ENCODE peak calls at places on chromosome 16, in five cellular contexts. One of them, this sample, is unnamed.
A peak's percentile ranks its signal among the peaks of the same experiment; 100 is the strongest.

GRCh38 chr16:2009302-2009711 is 314 bp downstream of the ZNF598 start:
- DNase-seq in GM13977: no peak
- DNase-seq in thoracic aorta: no peak
- DNase-seq in HFFc6: no peak
- DNase-seq in DND-41: peak; percentile 34
- DNase-seq in this sample: no peak

GRCh38 chr16:49474741-49475140 is 101.1 kb downstream of the C16orf78 start:
- DNase-seq in thoracic aorta: no peak
- DNase-seq in GM13977: no peak
- DNase-seq in DND-41: no peak
- DNase-seq in HFFc6: no peak
- DNase-seq in this sample: no peak

GRCh38 chr16:6573577-6573976 is 759.1 kb upstream of the RBFOX1 start:
- DNase-seq in thoracic aorta: no peak
- DNase-seq in GM13977: no peak
- DNase-seq in DND-41: no peak
- DNase-seq in HFFc6: no peak
- DNase-seq in this sample: no peak

GRCh38 chr16:49510676-49511305 is 137.2 kb downstream of the C16orf78 start:
- DNase-seq in thoracic aorta: no peak
- DNase-seq in GM13977: no peak
- DNase-seq in HFFc6: no peak
- DNase-seq in DND-41: no peak
- DNase-seq in this sample: no peak

GRCh38 chr16:56457927-56458470 is 6.6 kb downstream of the OGFOD1 start:
- DNase-seq in HFFc6: no peak
- DNase-seq in thoracic aorta: no peak
- DNase-seq in DND-41: no peak
- DNase-seq in GM13977: no peak
- DNase-seq in this sample: no peak

GRCh38 chr16:17463335-17463734 is 7.4 kb downstream of the XYLT1 start:
- DNase-seq in thoracic aorta: no peak
- DNase-seq in DND-41: no peak
- DNase-seq in GM13977: no peak
- DNase-seq in HFFc6: no peak
- DNase-seq in this sample: no peak

GRCh38 chr16:82755570-82756282 is 129.0 kb downstream of the CDH13 start:
- DNase-seq in GM13977: no peak
- DNase-seq in thoracic aorta: no peak
- DNase-seq in HFFc6: no peak
- DNase-seq in DND-41: no peak
- DNase-seq in this sample: no peak

GRCh38 chr16:54006693-54007092 is 279.9 kb downstream of the IRX3 start:
- DNase-seq in HFFc6: no peak
- DNase-seq in GM13977: no peak
- DNase-seq in thoracic aorta: no peak
- DNase-seq in DND-41: no peak
- DNase-seq in this sample: no peak

GRCh38 chr16:23905027-23905426 is 69.2 kb downstream of the PRKCB start:
- DNase-seq in DND-41: no peak
- DNase-seq in thoracic aorta: no peak
- DNase-seq in GM13977: no peak
- DNase-seq in HFFc6: peak; percentile 77
- DNase-seq in this sample: no peak

GRCh38 chr16:31407406-31407805 is 14.3 kb downstream of the ITGAD start:
- DNase-seq in HFFc6: no peak
- DNase-seq in GM13977: no peak
- DNase-seq in thoracic aorta: no peak
- DNase-seq in DND-41: no peak
- DNase-seq in this sample: no peak

GRCh38 chr16:62208934-62209333 is 172.7 kb upstream of the CDH8 start:
- DNase-seq in HFFc6: no peak
- DNase-seq in GM13977: no peak
- DNase-seq in DND-41: peak; percentile 15
- DNase-seq in thoracic aorta: no peak
- DNase-seq in this sample: no peak

GRCh38 chr16:4081577-4082021 is 34.6 kb downstream of the ADCY9 start:
- DNase-seq in thoracic aorta: no peak
- DNase-seq in HFFc6: peak; percentile 25
- DNase-seq in GM13977: no peak
- DNase-seq in DND-41: peak; percentile 70
- DNase-seq in this sample: no peak

GRCh38 chr16:68802190-68802589 is 41.1 kb upstream of the TANGO6 start:
- DNase-seq in thoracic aorta: no peak
- DNase-seq in GM13977: no peak
- DNase-seq in HFFc6: peak; percentile 74
- DNase-seq in DND-41: no peak
- DNase-seq in this sample: no peak

GRCh38 chr16:502179-502943 is 25.2 kb upstream of the CAPN15 start:
- DNase-seq in GM13977: no peak
- DNase-seq in thoracic aorta: no peak
- DNase-seq in HFFc6: no peak
- DNase-seq in DND-41: no peak
- DNase-seq in this sample: no peak

GRCh38 chr16:1981398-1981836 is at the start of gene NOXO1:
- DNase-seq in GM13977: peak; percentile 73
- DNase-seq in DND-41: no peak
- DNase-seq in HFFc6: no peak
- DNase-seq in thoracic aorta: no peak
- DNase-seq in this sample: no peak

GRCh38 chr16:6725634-6726331 is 606.9 kb upstream of the RBFOX1 start:
- DNase-seq in thoracic aorta: no peak
- DNase-seq in HFFc6: no peak
- DNase-seq in GM13977: no peak
- DNase-seq in DND-41: no peak
- DNase-seq in this sample: no peak

GRCh38 chr16:31636433-31636832 is 108.7 kb downstream of the AHSP start:
- DNase-seq in thoracic aorta: no peak
- DNase-seq in GM13977: no peak
- DNase-seq in DND-41: no peak
- DNase-seq in HFFc6: no peak
- DNase-seq in this sample: no peak

GRCh38 chr16:83005653-83006160 is 378.9 kb downstream of the CDH13 start:
- DNase-seq in DND-41: no peak
- DNase-seq in GM13977: no peak
- DNase-seq in thoracic aorta: no peak
- DNase-seq in HFFc6: peak; percentile 2
- DNase-seq in this sample: no peak

GRCh38 chr16:1630450-1631213 is 18.5 kb downstream of the CRAMP1 start:
- DNase-seq in GM13977: no peak
- DNase-seq in HFFc6: no peak
- DNase-seq in DND-41: no peak
- DNase-seq in thoracic aorta: no peak
- DNase-seq in this sample: no peak

GRCh38 chr16:59941581-59941980 is 1207.5 kb upstream of the GOT2 start:
- DNase-seq in DND-41: no peak
- DNase-seq in HFFc6: no peak
- DNase-seq in GM13977: no peak
- DNase-seq in thoracic aorta: no peak
- DNase-seq in this sample: no peak

GRCh38 chr16:88686062-88686438 is 257 bp downstream of the SNAI3 start:
- DNase-seq in thoracic aorta: no peak
- DNase-seq in DND-41: no peak
- DNase-seq in HFFc6: no peak
- DNase-seq in GM13977: peak; percentile 60
- DNase-seq in this sample: no peak

GRCh38 chr16:88684569-88685155 is 1.6 kb downstream of the SNAI3 start:
- DNase-seq in thoracic aorta: no peak
- DNase-seq in HFFc6: no peak
- DNase-seq in GM13977: no peak
- DNase-seq in DND-41: no peak
- DNase-seq in this sample: no peak

GRCh38 chr16:88686439-88687253 is at the start of gene SNAI3:
- DNase-seq in thoracic aorta: no peak
- DNase-seq in GM13977: peak; percentile 98
- DNase-seq in DND-41: peak; percentile 81
- DNase-seq in HFFc6: no peak
- DNase-seq in this sample: peak; percentile 98

GRCh38 chr16:88687254-88687576 is 908 bp upstream of the SNAI3 start:
- DNase-seq in GM13977: no peak
- DNase-seq in DND-41: no peak
- DNase-seq in thoracic aorta: no peak
- DNase-seq in HFFc6: no peak
- DNase-seq in this sample: no peak

GRCh38 chr16:88685156-88686061 is 898 bp downstream of the SNAI3 start:
- DNase-seq in GM13977: peak; percentile 71
- DNase-seq in HFFc6: peak; percentile 71
- DNase-seq in thoracic aorta: no peak
- DNase-seq in DND-41: peak; percentile 31
- DNase-seq in this sample: no peak
- TF ChIP-seq CTCF in GM13977: peak; percentile 61
- TF ChIP-seq CTCF in HFFc6: peak; percentile 93
- TF ChIP-seq CTCF in thoracic aorta: peak; percentile 24
- TF ChIP-seq CTCF in DND-41: peak; percentile 59
- TF ChIP-seq CTCF in this sample: peak; percentile 36

DNA sequence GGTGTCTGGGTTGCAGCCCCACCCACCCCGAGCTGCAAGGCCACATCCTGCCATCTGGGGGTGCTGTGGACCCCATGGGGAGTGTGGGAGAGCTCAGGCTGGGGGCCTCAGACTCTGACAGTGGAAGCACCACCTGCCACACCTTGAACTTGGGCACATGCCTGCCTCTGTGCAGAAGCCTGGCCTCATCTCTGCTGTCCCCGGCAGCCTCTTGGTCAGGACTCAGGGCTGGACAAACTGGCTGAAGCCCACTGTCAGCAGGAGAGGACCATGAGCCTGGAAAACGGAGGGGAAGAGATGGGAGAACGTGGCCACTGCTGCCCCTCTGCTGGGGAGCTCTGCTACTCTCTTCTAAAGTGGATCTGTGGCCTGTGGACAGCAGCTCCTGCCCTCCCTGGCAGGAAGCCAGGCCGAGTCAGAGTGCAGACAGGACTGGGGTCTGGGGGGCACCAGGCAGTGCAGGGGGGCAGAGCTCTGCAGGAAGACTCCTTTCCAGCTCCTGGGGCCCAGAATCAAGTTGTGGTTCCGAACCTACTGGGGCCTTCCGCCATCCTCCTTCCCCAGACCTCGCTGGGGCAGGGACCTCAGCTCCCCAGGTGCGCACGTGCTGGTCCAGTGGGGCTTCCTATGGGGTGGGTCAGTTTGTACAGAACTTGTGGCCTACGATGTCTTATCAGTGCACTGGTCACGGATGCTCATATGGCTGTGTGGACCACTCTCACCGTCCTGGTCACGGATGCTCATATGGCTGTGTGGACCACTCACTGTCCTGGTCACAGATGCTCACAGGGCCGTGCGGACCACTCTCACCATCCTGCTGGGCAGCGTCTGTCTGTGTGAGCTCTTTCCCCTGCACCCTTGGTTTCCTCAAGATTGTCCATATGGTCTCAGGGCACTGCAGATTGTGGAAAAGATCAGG is 207.7 kb downstream of the LAT start:
- DNase-seq in GM13977: no peak
- DNase-seq in thoracic aorta: no peak
- DNase-seq in DND-41: peak; percentile 29
- DNase-seq in HFFc6: no peak
- DNase-seq in this sample: no peak
- TF ChIP-seq CTCF in GM13977: peak; percentile 19
- TF ChIP-seq CTCF in thoracic aorta: no peak
- TF ChIP-seq CTCF in DND-41: peak; percentile 48
- TF ChIP-seq CTCF in HFFc6: peak; percentile 59
- TF ChIP-seq CTCF in this sample: no peak

DNA sequence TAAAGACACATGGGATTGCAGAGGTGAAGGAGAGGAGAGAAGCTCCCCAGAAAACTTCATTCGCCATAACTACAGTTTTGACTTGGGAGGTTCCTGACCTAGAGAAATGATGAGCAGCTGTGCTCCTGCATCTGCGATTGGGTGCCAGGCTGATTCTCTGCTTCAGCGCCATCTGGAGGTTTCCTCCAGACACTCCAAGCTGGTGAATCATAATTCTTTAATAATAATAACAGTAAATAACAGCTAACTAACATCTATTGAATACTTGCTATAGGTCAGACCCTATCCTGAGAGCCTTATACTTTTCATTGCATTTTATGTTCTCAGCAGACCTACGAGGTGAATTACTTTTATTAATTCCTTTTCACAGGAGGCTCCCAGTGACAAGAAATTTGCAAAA is 575.8 kb downstream of the TOX3 start:
- DNase-seq in GM13977: no peak
- DNase-seq in thoracic aorta: no peak
- DNase-seq in DND-41: no peak
- DNase-seq in HFFc6: peak; percentile 34
- DNase-seq in this sample: no peak
- TF ChIP-seq CTCF in GM13977: no peak
- TF ChIP-seq CTCF in thoracic aorta: no peak
- TF ChIP-seq CTCF in DND-41: peak; percentile 25
- TF ChIP-seq CTCF in HFFc6: peak; percentile 75
- TF ChIP-seq CTCF in this sample: no peak

GRCh38 chr16:84166796-84167695 is 19.8 kb downstream of the TAF1C start:
- DNase-seq in DND-41: no peak
- DNase-seq in HFFc6: no peak
- DNase-seq in thoracic aorta: no peak
- DNase-seq in GM13977: no peak
- DNase-seq in this sample: no peak
- TF ChIP-seq CTCF in DND-41: no peak
- TF ChIP-seq CTCF in HFFc6: no peak
- TF ChIP-seq CTCF in thoracic aorta: no peak
- TF ChIP-seq CTCF in GM13977: no peak
- TF ChIP-seq CTCF in this sample: no peak

GRCh38 chr16:9225527-9226316 is 134.3 kb downstream of the HAPSTR1 start:
- DNase-seq in DND-41: peak; percentile 21
- DNase-seq in HFFc6: no peak
- DNase-seq in GM13977: peak; percentile 25
- DNase-seq in thoracic aorta: no peak
- DNase-seq in this sample: peak; percentile 25
- TF ChIP-seq CTCF in DND-41: peak; percentile 65
- TF ChIP-seq CTCF in HFFc6: peak; percentile 54
- TF ChIP-seq CTCF in GM13977: peak; percentile 47
- TF ChIP-seq CTCF in thoracic aorta: no peak
- TF ChIP-seq CTCF in this sample: peak; percentile 32